ENCODE peak calls at places on chromosomes 4 and X, in four cellular contexts. Q is lung, F is fibroblast of the aortic adventitia, T is lower leg skin. B is an unnamed sample.
A peak's percentile ranks its signal among the peaks of the same experiment; 100 is the strongest.

GRCh38 chr4:5812506-5813229 is 80.2 kb downstream of the CRMP1 start:
- DNase-seq in Q (no peak), F (peak; percentile 84), T (no peak), B (no peak)

GRCh38 chr4:143016171-143016570 is 168.5 kb upstream of the USP38 start:
- DNase-seq in Q (no peak), F (no peak), T (no peak), B (no peak)

GRCh38 chrX:567891-568290 is 62.7 kb upstream of the SHOX start:
- DNase-seq in Q (peak; percentile 13), F (no peak), T (no peak), B (no peak)

GRCh38 chrX:1106478-1107210 is 105.8 kb downstream of the CRLF2 start:
- DNase-seq in Q (no peak), F (no peak), T (peak; percentile 34), B (no peak)

GRCh38 chrX:110338850-110339373 is 19.7 kb upstream of the RTL9 start:
- DNase-seq in Q (no peak), F (no peak), T (no peak), B (no peak)

GRCh38 chr4:100848865-100849264 is 331.0 kb upstream of the EMCN start:
- DNase-seq in Q (no peak), F (no peak), T (no peak), B (no peak)

GRCh38 chrX:134236690-134237362 is at the start of gene CCDC160:
- DNase-seq in Q (no peak), F (no peak), T (no peak), B (peak; percentile 14)

GRCh38 chrX:143466130-143466529 is 51.1 kb downstream of the SPANXN3 start:
- DNase-seq in Q (no peak), F (no peak), T (no peak), B (no peak)

GRCh38 chr4:81040175-81040659 is 9.7 kb downstream of the BMP3 start:
- DNase-seq in Q (no peak), F (peak; percentile 63), T (no peak), B (no peak)

GRCh38 chrX:140766024-140766611 is 56.6 kb downstream of the LINC00632 start:
- DNase-seq in Q (peak; percentile 41), F (peak; percentile 84), T (no peak), B (no peak)

GRCh38 chr4:148574502-148574901 is 132.3 kb upstream of the NR3C2 start:
- DNase-seq in Q (no peak), F (no peak), T (no peak), B (no peak)

GRCh38 chrX:125293792-125294780 is 25.6 kb upstream of the TEX13C start:
- DNase-seq in Q (no peak), F (no peak), T (no peak), B (no peak)

GRCh38 chr4:88823058-88823919 is 125.7 kb upstream of the NAP1L5 start:
- DNase-seq in Q (peak; percentile 89), F (peak; percentile 97), T (peak; percentile 95), B (no peak)

GRCh38 chr4:146142768-146143167 is 32.8 kb upstream of the LSM6 start:
- DNase-seq in Q (no peak), F (no peak), T (no peak), B (no peak)

GRCh38 chr4:147340547-147341225 is 140.2 kb upstream of the EDNRA start:
- DNase-seq in Q (no peak), F (no peak), T (no peak), B (no peak)

GRCh38 chr4:26061248-26061986 is 147.4 kb downstream of the SMIM20 start:
- DNase-seq in Q (no peak), F (peak; percentile 37), T (peak; percentile 70), B (no peak)

GRCh38 chr4:169906104-169906503 is 120.1 kb downstream of the MFAP3L start:
- DNase-seq in Q (no peak), F (no peak), T (no peak), B (no peak)

GRCh38 chr4:169899295-169899694 is 126.9 kb downstream of the MFAP3L start:
- DNase-seq in Q (no peak), F (no peak), T (no peak), B (no peak)

GRCh38 chr4:169906821-169907220 is 119.4 kb downstream of the MFAP3L start:
- DNase-seq in Q (no peak), F (no peak), T (no peak), B (no peak)

GRCh38 chr4:169900241-169900845 is 125.9 kb downstream of the MFAP3L start:
- DNase-seq in Q (no peak), F (no peak), T (no peak), B (no peak)

GRCh38 chr4:169902658-169903345 is 123.4 kb downstream of the MFAP3L start:
- DNase-seq in Q (no peak), F (no peak), T (no peak), B (no peak)
- TF ChIP-seq CTCF in Q (no peak), F (no peak), T (no peak), B (no peak)

GRCh38 chrX:43504394-43504793 is 151.7 kb upstream of the MAOA start:
- DNase-seq in Q (no peak), F (no peak), T (no peak), B (no peak)

GRCh38 chrX:43505759-43506158 is 150.3 kb upstream of the MAOA start:
- DNase-seq in Q (no peak), F (no peak), T (no peak), B (no peak)

GRCh38 chrX:43500240-43500639 is 155.9 kb upstream of the MAOA start:
- DNase-seq in Q (no peak), F (no peak), T (no peak), B (no peak)

GRCh38 chrX:43500996-43501694 is 155.0 kb upstream of the MAOA start:
- DNase-seq in Q (no peak), F (no peak), T (no peak), B (no peak)
- TF ChIP-seq CTCF in Q (no peak), F (no peak), T (no peak), B (no peak)

DNA sequence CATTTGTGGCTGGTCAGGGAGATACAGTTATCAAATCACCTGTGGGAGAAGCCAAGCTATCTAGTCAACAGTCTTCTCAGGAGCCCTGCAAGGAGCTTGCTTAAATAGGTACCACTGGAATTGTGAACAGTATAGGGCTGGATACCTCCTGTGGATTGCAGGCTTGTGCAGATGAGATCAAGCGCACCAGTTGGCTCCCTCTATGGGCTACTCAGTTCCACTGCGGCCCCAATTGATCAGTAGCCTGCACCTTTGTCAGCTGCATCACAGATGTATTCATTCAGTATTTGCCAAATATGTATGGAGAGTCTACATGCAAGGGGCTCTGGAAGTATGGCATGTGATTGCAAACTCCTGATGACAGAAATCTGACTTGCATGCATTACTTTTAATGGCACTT is 28.6 kb downstream of the TEX13A start:
- DNase-seq in Q (no peak), F (no peak), T (no peak), B (no peak)
- TF ChIP-seq CTCF in Q (no peak), F (peak; percentile 46), T (no peak), B (no peak)

GRCh38 chrX:24498181-24498580 is 33.1 kb downstream of the PDK3 start:
- DNase-seq in Q (no peak), F (peak; percentile 39), T (no peak), B (no peak)
- TF ChIP-seq CTCF in Q (peak; percentile 6), F (peak; percentile 49), T (no peak), B (no peak)

DNA sequence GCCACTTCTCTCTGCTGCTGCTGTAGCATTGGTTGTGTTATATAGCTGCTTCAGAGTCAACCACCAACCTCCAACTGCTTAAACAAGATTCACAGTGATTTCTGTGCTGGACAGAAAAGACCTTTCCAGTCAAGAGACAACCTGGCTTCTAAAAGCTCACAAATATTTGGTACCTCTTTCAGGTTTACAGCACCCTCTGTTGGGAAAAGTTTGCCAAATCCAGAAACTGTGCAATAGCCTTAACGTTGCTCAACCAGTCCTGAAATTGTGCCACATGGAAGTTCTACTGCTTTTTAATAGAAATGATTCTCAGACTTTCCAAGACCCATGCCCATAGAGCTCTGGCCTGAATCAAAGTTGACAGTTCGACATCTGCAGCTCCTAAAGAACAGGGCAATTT is 842.1 kb upstream of the HTR2C start:
- DNase-seq in Q (no peak), F (peak; percentile 7), T (no peak), B (no peak)
- TF ChIP-seq CTCF in Q (no peak), F (no peak), T (no peak), B (no peak)